ENCODE peak calls at places on chromosomes 5 and 9, in five cellular contexts. Q is Panc1, Y is OCI-LY7, N is PC-3, D is dorsolateral prefrontal cortex. H is an unnamed sample.
A peak's percentile ranks its signal among the peaks of the same experiment; 100 is the strongest.

GRCh38 chr9:35972093-35972492 is 14.1 kb upstream of the OR2S2 start:
- DNase-seq in D (no peak), Q (no peak), Y (no peak), N (no peak), H (no peak)

GRCh38 chr5:81553570-81554212 is 159.8 kb upstream of the ACOT12 start:
- DNase-seq in Y (no peak), Q (no peak), D (no peak), N (no peak), H (no peak)

GRCh38 chr5:135880278-135880677 is 15.4 kb downstream of the IL9 start:
- DNase-seq in Y (peak; percentile 40), D (no peak), N (peak; percentile 22), Q (no peak), H (no peak)

GRCh38 chr5:115850771-115851416 is 9.2 kb downstream of the AP3S1 start:
- DNase-seq in Q (no peak), Y (no peak), N (no peak), D (no peak), H (no peak)

GRCh38 chr9:84975926-84976325 is 306.4 kb downstream of the NTRK2 start:
- DNase-seq in D (no peak), Y (no peak), N (no peak), Q (no peak), H (peak; percentile 13)

GRCh38 chr5:34487202-34487879 is 168.8 kb upstream of the RAI14 start:
- DNase-seq in D (no peak), Y (no peak), Q (peak; percentile 52), N (peak; percentile 94), H (peak; percentile 86)

GRCh38 chr5:34944044-34944443 is 14.7 kb downstream of the DNAJC21 start:
- DNase-seq in Q (no peak), N (no peak), D (no peak), Y (no peak), H (no peak)

GRCh38 chr5:20041326-20041977 is 53.5 kb upstream of the CDH18 start:
- DNase-seq in N (peak; percentile 68), D (no peak), Q (no peak), Y (no peak), H (no peak)

GRCh38 chr5:127029513-127030258 is 672 bp downstream of the MARCHF3 start:
- DNase-seq in Y (peak; percentile 71), D (no peak), N (peak; percentile 85), Q (no peak), H (peak; percentile 59)

GRCh38 chr9:121656941-121657340 is 5.5 kb downstream of the DAB2IP start:
- DNase-seq in D (no peak), Y (no peak), Q (no peak), N (no peak), H (no peak)

GRCh38 chr9:33109097-33109496 is 32.6 kb upstream of the SMU1 start:
- DNase-seq in D (no peak), Q (no peak), Y (no peak), N (no peak), H (no peak)

GRCh38 chr9:8489845-8490244 is 690.3 kb upstream of the DMAC1 start:
- DNase-seq in N (no peak), Q (no peak), Y (no peak), D (no peak), H (no peak)

GRCh38 chr9:120755044-120755443 is 38.2 kb downstream of the FBXW2 start:
- DNase-seq in N (no peak), Q (no peak), D (no peak), Y (peak; percentile 13), H (no peak)

GRCh38 chr9:4293293-4293931 is 6.5 kb downstream of the GLIS3 start:
- DNase-seq in N (peak; percentile 81), Y (no peak), D (no peak), Q (no peak), H (peak; percentile 97)

GRCh38 chr5:24539625-24540024 is 105.2 kb downstream of the CDH10 start:
- DNase-seq in Y (no peak), D (no peak), N (peak; percentile 39), Q (no peak), H (no peak)

GRCh38 chr9:134765785-134766184 is 114.8 kb upstream of the FCN2 start:
- DNase-seq in Y (peak; percentile 62), N (no peak), Q (no peak), D (no peak), H (no peak)

GRCh38 chr9:134766587-134766986 is 114.0 kb upstream of the FCN2 start:
- DNase-seq in N (no peak), Y (peak; percentile 71), Q (no peak), D (no peak), H (no peak)

GRCh38 chr9:134769084-134769455 is 111.5 kb upstream of the FCN2 start:
- DNase-seq in Q (no peak), N (no peak), Y (no peak), D (no peak), H (no peak)

GRCh38 chr9:134770972-134771971 is 109.3 kb upstream of the FCN2 start:
- DNase-seq in Q (no peak), N (no peak), D (no peak), Y (peak; percentile 62), H (no peak)

DNA sequence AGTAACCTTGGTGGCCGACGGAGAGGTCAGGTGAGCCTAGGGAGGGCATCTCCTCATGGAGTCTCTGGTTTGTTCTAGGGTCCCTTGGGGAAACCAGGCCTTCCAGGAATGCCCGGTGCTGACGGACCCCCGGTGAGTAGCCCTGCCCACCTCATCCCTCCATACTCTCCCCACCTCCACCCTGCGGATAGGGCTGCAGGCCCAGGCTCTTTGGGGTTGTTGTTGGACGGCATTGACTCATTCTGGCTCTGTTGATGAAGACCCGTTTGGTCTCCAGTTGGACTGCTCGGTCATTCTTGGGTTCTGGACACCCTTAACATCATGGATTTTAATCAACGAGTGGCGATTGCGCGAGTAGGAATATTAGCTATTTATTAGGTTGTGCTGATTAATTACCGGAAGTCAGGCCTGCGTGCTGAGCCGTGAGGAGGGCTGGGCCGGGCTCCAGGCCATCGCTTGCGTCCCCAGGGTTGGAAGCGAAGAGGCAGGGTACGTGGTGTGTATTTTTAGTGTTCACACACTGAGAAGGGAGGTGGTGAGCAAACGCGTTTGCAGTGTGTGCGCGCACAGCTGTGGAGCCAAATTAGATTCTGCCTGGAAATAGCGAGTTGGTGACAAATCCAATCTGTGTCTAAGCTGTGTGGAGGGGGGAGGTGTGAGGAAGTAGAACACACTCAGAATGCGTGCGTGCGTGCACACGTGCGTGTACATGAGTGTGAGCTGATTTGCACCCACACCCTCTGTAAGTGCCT is 112.1 kb upstream of the FCN2 start:
- DNase-seq in N (no peak), Y (no peak), Q (no peak), D (peak; percentile 80), H (no peak)
- H3K27ac ChIP-seq in N (no peak overlapping the region), Y (no peak overlapping the region), Q (no peak overlapping the region), D (no peak overlapping the region), H (no peak overlapping the region)

GRCh38 chr9:124504530-124505005 is 2.6 kb downstream of the NR5A1 start:
- DNase-seq in Q (no peak), N (no peak), Y (no peak), D (no peak), H (no peak)
- H3K4me3 ChIP-seq in Q (peak overlapping the region; percentile 19), N (no peak overlapping the region), Y (no peak overlapping the region), D (no peak overlapping the region), H (no peak overlapping the region)

GRCh38 chr9:87531370-87532295 is 34.0 kb downstream of the DAPK1 start:
- DNase-seq in Y (no peak), Q (no peak), N (no peak), D (no peak), H (no peak)
- H3K27ac ChIP-seq in Y (no peak overlapping the region), Q (no peak overlapping the region), N (no peak overlapping the region), D (no peak overlapping the region), H (no peak overlapping the region)

GRCh38 chr5:6788956-6789649 is 75.9 kb downstream of the TENT4A start:
- DNase-seq in Q (no peak), N (no peak), D (no peak), Y (no peak), H (no peak)
- H3K4me3 ChIP-seq in Q (no peak overlapping the region), N (no peak overlapping the region), D (no peak overlapping the region), Y (no peak overlapping the region), H (no peak overlapping the region)

DNA sequence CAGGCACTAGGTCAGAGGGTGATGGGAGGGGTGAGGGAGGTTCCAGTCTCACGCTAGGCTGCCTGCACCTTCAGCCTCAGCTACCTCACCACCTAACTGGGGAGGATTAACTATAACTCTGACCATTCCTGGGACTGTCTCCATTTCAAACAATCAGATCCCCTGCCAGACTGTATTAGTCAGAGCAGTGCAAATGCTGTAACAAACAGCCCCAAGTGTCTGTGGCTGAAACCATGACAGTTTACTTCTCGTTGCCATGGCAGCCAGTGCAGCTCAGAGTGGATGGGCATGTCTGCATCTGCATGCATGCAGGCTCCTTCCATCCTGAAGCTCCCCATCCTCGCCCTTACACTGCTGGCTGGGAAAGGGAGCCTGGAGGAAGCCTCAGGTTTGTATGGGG is 86.7 kb downstream of the KCNIP1 start:
- DNase-seq in N (no peak), Y (no peak), Q (no peak), D (no peak), H (no peak)
- H3K27ac ChIP-seq in N (no peak overlapping the region), Y (no peak overlapping the region), Q (no peak overlapping the region), D (no peak overlapping the region), H (no peak overlapping the region)